ENCODE peak calls at places on chromosomes 16 and 17, in ten cellular contexts. One of them, this sample, is unnamed.

GRCh38 chr17:62725791-62726249 is 82.3 kb downstream of the MARCHF10 start:
- DNase-seq in fibroblast of lung: no peak
- DNase-seq in AG10803: no peak
- DNase-seq in esophagus squamous epithelium: no peak
- DNase-seq in astrocyte of the cerebellum: no peak
- DNase-seq in foreskin fibroblast: no peak
- DNase-seq in heart left ventricle: no peak
- DNase-seq in ascending aorta: no peak
- DNase-seq in left lung: no peak
- DNase-seq in AG04450: no peak
- DNase-seq in this sample: peak

GRCh38 chr17:14095630-14096029 is 26.3 kb downstream of the COX10 start:
- DNase-seq in heart left ventricle: no peak
- DNase-seq in astrocyte of the cerebellum: no peak
- DNase-seq in foreskin fibroblast: no peak
- DNase-seq in AG10803: no peak
- DNase-seq in ascending aorta: no peak
- DNase-seq in esophagus squamous epithelium: no peak
- DNase-seq in fibroblast of lung: no peak
- DNase-seq in left lung: no peak
- DNase-seq in AG04450: no peak
- DNase-seq in this sample: no peak

GRCh38 chr17:20187049-20187448 is 177.9 kb downstream of the SPECC1 start:
- DNase-seq in ascending aorta: no peak
- DNase-seq in left lung: no peak
- DNase-seq in esophagus squamous epithelium: no peak
- DNase-seq in AG10803: peak
- DNase-seq in foreskin fibroblast: no peak
- DNase-seq in heart left ventricle: no peak
- DNase-seq in AG04450: no peak
- DNase-seq in astrocyte of the cerebellum: peak
- DNase-seq in fibroblast of lung: peak
- DNase-seq in this sample: no peak

GRCh38 chr17:50909765-50910661 is 43.9 kb upstream of the TOB1 start:
- DNase-seq in heart left ventricle: no peak
- DNase-seq in fibroblast of lung: no peak
- DNase-seq in esophagus squamous epithelium: no peak
- DNase-seq in astrocyte of the cerebellum: no peak
- DNase-seq in left lung: no peak
- DNase-seq in foreskin fibroblast: no peak
- DNase-seq in AG10803: no peak
- DNase-seq in AG04450: no peak
- DNase-seq in ascending aorta: no peak
- DNase-seq in this sample: no peak

GRCh38 chr17:28147026-28147425 is 104.5 kb downstream of the NLK start:
- DNase-seq in ascending aorta: no peak
- DNase-seq in left lung: no peak
- DNase-seq in esophagus squamous epithelium: no peak
- DNase-seq in foreskin fibroblast: peak
- DNase-seq in heart left ventricle: no peak
- DNase-seq in AG10803: no peak
- DNase-seq in astrocyte of the cerebellum: no peak
- DNase-seq in AG04450: no peak
- DNase-seq in fibroblast of lung: peak
- DNase-seq in this sample: no peak

GRCh38 chr17:44904001-44904984 is 5.0 kb upstream of the EFTUD2 start:
- DNase-seq in foreskin fibroblast: no peak
- DNase-seq in ascending aorta: no peak
- DNase-seq in heart left ventricle: no peak
- DNase-seq in astrocyte of the cerebellum: no peak
- DNase-seq in esophagus squamous epithelium: no peak
- DNase-seq in AG04450: no peak
- DNase-seq in left lung: no peak
- DNase-seq in fibroblast of lung: no peak
- DNase-seq in AG10803: no peak
- DNase-seq in this sample: no peak

GRCh38 chr16:6111390-6111789 is 1013.8 kb upstream of the EEF2KMT start:
- DNase-seq in AG04450: no peak
- DNase-seq in heart left ventricle: no peak
- DNase-seq in foreskin fibroblast: no peak
- DNase-seq in astrocyte of the cerebellum: no peak
- DNase-seq in AG10803: no peak
- DNase-seq in ascending aorta: no peak
- DNase-seq in esophagus squamous epithelium: no peak
- DNase-seq in left lung: no peak
- DNase-seq in fibroblast of lung: no peak
- DNase-seq in this sample: no peak

GRCh38 chr16:22357635-22357971 is 16.8 kb downstream of the CDR2 start:
- DNase-seq in AG10803: no peak
- DNase-seq in left lung: no peak
- DNase-seq in fibroblast of lung: no peak
- DNase-seq in heart left ventricle: no peak
- DNase-seq in ascending aorta: no peak
- DNase-seq in AG04450: no peak
- DNase-seq in astrocyte of the cerebellum: no peak
- DNase-seq in foreskin fibroblast: no peak
- DNase-seq in esophagus squamous epithelium: no peak
- DNase-seq in this sample: no peak

GRCh38 chr16:81604960-81605383 is 160.4 kb downstream of the CMIP start:
- DNase-seq in esophagus squamous epithelium: no peak
- DNase-seq in left lung: no peak
- DNase-seq in fibroblast of lung: peak
- DNase-seq in astrocyte of the cerebellum: no peak
- DNase-seq in ascending aorta: no peak
- DNase-seq in AG04450: no peak
- DNase-seq in heart left ventricle: no peak
- DNase-seq in AG10803: peak
- DNase-seq in foreskin fibroblast: peak
- DNase-seq in this sample: peak

GRCh38 chr16:27852681-27853080 is 210.8 kb downstream of the GSG1L start:
- DNase-seq in AG04450: no peak
- DNase-seq in astrocyte of the cerebellum: no peak
- DNase-seq in ascending aorta: peak
- DNase-seq in esophagus squamous epithelium: no peak
- DNase-seq in fibroblast of lung: no peak
- DNase-seq in AG10803: no peak
- DNase-seq in left lung: no peak
- DNase-seq in heart left ventricle: no peak
- DNase-seq in foreskin fibroblast: no peak
- DNase-seq in this sample: no peak

GRCh38 chr16:4105848-4106247 is 10.4 kb downstream of the ADCY9 start:
- DNase-seq in ascending aorta: no peak
- DNase-seq in heart left ventricle: no peak
- DNase-seq in AG10803: no peak
- DNase-seq in foreskin fibroblast: no peak
- DNase-seq in left lung: no peak
- DNase-seq in AG04450: no peak
- DNase-seq in fibroblast of lung: no peak
- DNase-seq in astrocyte of the cerebellum: no peak
- DNase-seq in esophagus squamous epithelium: no peak
- DNase-seq in this sample: no peak

GRCh38 chr16:66970775-66971725 is 10.0 kb downstream of the CES3 start:
- DNase-seq in ascending aorta: no peak
- DNase-seq in fibroblast of lung: no peak
- DNase-seq in astrocyte of the cerebellum: no peak
- DNase-seq in AG10803: no peak
- DNase-seq in esophagus squamous epithelium: no peak
- DNase-seq in left lung: peak
- DNase-seq in AG04450: peak
- DNase-seq in heart left ventricle: no peak
- DNase-seq in foreskin fibroblast: peak
- DNase-seq in this sample: peak

GRCh38 chr16:48818257-48818656 is 208.3 kb upstream of the N4BP1 start:
- DNase-seq in ascending aorta: no peak
- DNase-seq in heart left ventricle: no peak
- DNase-seq in AG10803: no peak
- DNase-seq in fibroblast of lung: no peak
- DNase-seq in left lung: peak
- DNase-seq in esophagus squamous epithelium: no peak
- DNase-seq in astrocyte of the cerebellum: no peak
- DNase-seq in AG04450: no peak
- DNase-seq in foreskin fibroblast: no peak
- DNase-seq in this sample: no peak

GRCh38 chr17:16989953-16990860 is 18.3 kb upstream of the TNFRSF13B start:
- DNase-seq in astrocyte of the cerebellum: no peak
- DNase-seq in fibroblast of lung: no peak
- DNase-seq in AG10803: peak
- DNase-seq in ascending aorta: no peak
- DNase-seq in heart left ventricle: no peak
- DNase-seq in AG04450: peak
- DNase-seq in left lung: no peak
- DNase-seq in esophagus squamous epithelium: no peak
- DNase-seq in foreskin fibroblast: peak
- DNase-seq in this sample: no peak

GRCh38 chr17:16991349-16992009 is 19.6 kb upstream of the TNFRSF13B start:
- DNase-seq in heart left ventricle: peak
- DNase-seq in esophagus squamous epithelium: peak
- DNase-seq in AG04450: peak
- DNase-seq in foreskin fibroblast: peak
- DNase-seq in fibroblast of lung: peak
- DNase-seq in AG10803: peak
- DNase-seq in left lung: peak
- DNase-seq in astrocyte of the cerebellum: no peak
- DNase-seq in ascending aorta: peak
- DNase-seq in this sample: peak

GRCh38 chr17:16988749-16989229 is 16.9 kb upstream of the TNFRSF13B start:
- DNase-seq in ascending aorta: no peak
- DNase-seq in foreskin fibroblast: no peak
- DNase-seq in AG10803: no peak
- DNase-seq in AG04450: no peak
- DNase-seq in esophagus squamous epithelium: no peak
- DNase-seq in heart left ventricle: no peak
- DNase-seq in fibroblast of lung: no peak
- DNase-seq in left lung: no peak
- DNase-seq in astrocyte of the cerebellum: no peak
- DNase-seq in this sample: peak

GRCh38 chr17:16987830-16988601 is 16.1 kb upstream of the TNFRSF13B start:
- DNase-seq in astrocyte of the cerebellum: peak
- DNase-seq in ascending aorta: peak
- DNase-seq in foreskin fibroblast: peak
- DNase-seq in fibroblast of lung: peak
- DNase-seq in esophagus squamous epithelium: peak
- DNase-seq in AG10803: peak
- DNase-seq in left lung: peak
- DNase-seq in AG04450: peak
- DNase-seq in heart left ventricle: peak
- DNase-seq in this sample: peak

GRCh38 chr17:16989230-16989952 is 17.5 kb upstream of the TNFRSF13B start:
- DNase-seq in fibroblast of lung: no peak
- DNase-seq in AG10803: no peak
- DNase-seq in esophagus squamous epithelium: no peak
- DNase-seq in AG04450: no peak
- DNase-seq in left lung: no peak
- DNase-seq in heart left ventricle: no peak
- DNase-seq in astrocyte of the cerebellum: no peak
- DNase-seq in foreskin fibroblast: no peak
- DNase-seq in ascending aorta: no peak
- DNase-seq in this sample: no peak
- H3K4me3 ChIP-seq in fibroblast of lung: no peak
- H3K4me3 ChIP-seq in AG10803: no peak
- H3K4me3 ChIP-seq in esophagus squamous epithelium: no peak
- H3K4me3 ChIP-seq in AG04450: no peak
- H3K4me3 ChIP-seq in left lung: no peak
- H3K4me3 ChIP-seq in heart left ventricle: no peak
- H3K4me3 ChIP-seq in astrocyte of the cerebellum: no peak
- H3K4me3 ChIP-seq in foreskin fibroblast: no peak
- H3K4me3 ChIP-seq in ascending aorta: no peak
- H3K4me3 ChIP-seq in this sample: no peak

GRCh38 chr17:1354022-1354421 is 46.0 kb downstream of the YWHAE start:
- DNase-seq in astrocyte of the cerebellum: no peak
- DNase-seq in heart left ventricle: no peak
- DNase-seq in esophagus squamous epithelium: no peak
- DNase-seq in foreskin fibroblast: no peak
- DNase-seq in left lung: no peak
- DNase-seq in AG04450: no peak
- DNase-seq in ascending aorta: no peak
- DNase-seq in fibroblast of lung: no peak
- DNase-seq in AG10803: no peak
- DNase-seq in this sample: no peak
- TF ChIP-seq CTCF in astrocyte of the cerebellum: no peak
- TF ChIP-seq CTCF in heart left ventricle: no peak
- TF ChIP-seq CTCF in esophagus squamous epithelium: no peak
- TF ChIP-seq CTCF in foreskin fibroblast: no peak
- TF ChIP-seq CTCF in left lung: no peak
- TF ChIP-seq CTCF in AG04450: no peak
- TF ChIP-seq CTCF in ascending aorta: no peak
- TF ChIP-seq CTCF in fibroblast of lung: no peak
- TF ChIP-seq CTCF in AG10803: no peak
- TF ChIP-seq CTCF in this sample: no peak

GRCh38 chr17:76491271-76492184 is 9.7 kb downstream of the RHBDF2 start:
- DNase-seq in foreskin fibroblast: no peak
- DNase-seq in astrocyte of the cerebellum: no peak
- DNase-seq in left lung: no peak
- DNase-seq in fibroblast of lung: no peak
- DNase-seq in esophagus squamous epithelium: no peak
- DNase-seq in heart left ventricle: no peak
- DNase-seq in AG04450: no peak
- DNase-seq in ascending aorta: no peak
- DNase-seq in AG10803: no peak
- DNase-seq in this sample: no peak
- H3K4me3 ChIP-seq in foreskin fibroblast: no peak
- H3K4me3 ChIP-seq in astrocyte of the cerebellum: no peak
- H3K4me3 ChIP-seq in left lung: no peak
- H3K4me3 ChIP-seq in fibroblast of lung: no peak
- H3K4me3 ChIP-seq in esophagus squamous epithelium: no peak
- H3K4me3 ChIP-seq in heart left ventricle: no peak
- H3K4me3 ChIP-seq in AG04450: no peak
- H3K4me3 ChIP-seq in ascending aorta: no peak
- H3K4me3 ChIP-seq in AG10803: no peak
- H3K4me3 ChIP-seq in this sample: no peak

DNA sequence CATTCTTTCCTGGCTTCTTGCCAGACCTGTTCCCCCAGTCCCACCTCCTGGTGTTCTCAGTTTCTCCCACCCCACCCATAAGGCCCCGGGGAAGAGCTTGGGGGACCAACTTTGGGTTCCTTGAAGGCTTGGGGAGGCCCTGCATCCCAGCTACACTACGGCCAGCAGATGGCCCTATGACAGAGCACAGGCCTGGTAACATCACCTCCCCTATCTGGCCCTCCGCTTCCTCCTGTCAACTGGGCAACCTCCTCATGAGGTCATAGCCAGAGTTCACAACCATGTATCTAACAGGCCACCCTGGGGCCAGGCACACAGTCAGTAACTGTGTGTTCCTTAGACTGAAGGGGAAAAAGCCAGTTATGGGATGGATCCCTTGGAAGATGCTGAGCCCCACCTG is 31.4 kb downstream of the MYO15A start:
- DNase-seq in ascending aorta: no peak
- DNase-seq in fibroblast of lung: peak
- DNase-seq in foreskin fibroblast: peak
- DNase-seq in AG10803: peak
- DNase-seq in astrocyte of the cerebellum: no peak
- DNase-seq in AG04450: no peak
- DNase-seq in esophagus squamous epithelium: no peak
- DNase-seq in heart left ventricle: no peak
- DNase-seq in left lung: no peak
- DNase-seq in this sample: peak
- TF ChIP-seq CTCF in ascending aorta: no peak
- TF ChIP-seq CTCF in fibroblast of lung: peak
- TF ChIP-seq CTCF in foreskin fibroblast: peak
- TF ChIP-seq CTCF in AG10803: peak
- TF ChIP-seq CTCF in astrocyte of the cerebellum: peak
- TF ChIP-seq CTCF in AG04450: peak
- TF ChIP-seq CTCF in esophagus squamous epithelium: no peak
- TF ChIP-seq CTCF in heart left ventricle: no peak
- TF ChIP-seq CTCF in left lung: no peak
- TF ChIP-seq CTCF in this sample: peak